ENCODE peak calls at places on chromosomes 2 and 18, in six cellular contexts. C is HCT116, T is IMR-90, S is upper lobe of left lung, X is A549, Q is transverse colon. V is an unnamed sample.

GRCh38 chr2:100988630-100989417 is 13.3 kb upstream of the RPL31 start:
- DNase-seq in C (no peak), T (peak; percentile 43), S (no peak), X (no peak), Q (no peak), V (no peak)

GRCh38 chr2:191607101-191607500 is 70.8 kb upstream of the NABP1 start:
- DNase-seq in C (no peak), T (no peak), S (no peak), X (no peak), Q (no peak), V (no peak)

GRCh38 chr18:68796936-68797690 is 767 bp upstream of the CCDC102B start:
- DNase-seq in C (no peak), T (peak; percentile 83), S (no peak), X (no peak), Q (no peak), V (no peak)

GRCh38 chr2:166643980-166644379 is 149.9 kb upstream of the SCN7A start:
- DNase-seq in C (no peak), T (no peak), S (no peak), X (no peak), Q (no peak), V (no peak)

GRCh38 chr2:207676827-207677354 is 34.5 kb upstream of the CCNYL1 start:
- DNase-seq in C (no peak), T (peak; percentile 91), S (no peak), X (peak; percentile 40), Q (no peak), V (no peak)

GRCh38 chr2:117930775-117931174 is 83.1 kb downstream of the CCDC93 start:
- DNase-seq in C (no peak), T (no peak), S (no peak), X (no peak), Q (no peak), V (no peak)

GRCh38 chr2:66733361-66733760 is 298.4 kb downstream of the MEIS1 start:
- DNase-seq in C (no peak), T (no peak), S (no peak), X (no peak), Q (no peak), V (no peak)

GRCh38 chr2:181311841-181312240 is 145.3 kb upstream of the ITGA4 start:
- DNase-seq in C (no peak), T (no peak), S (no peak), X (no peak), Q (peak; percentile 32), V (no peak)

GRCh38 chr2:190968522-190968921 is 45.4 kb downstream of the STAT1 start:
- DNase-seq in C (no peak), T (no peak), S (no peak), X (no peak), Q (no peak), V (no peak)

GRCh38 chr2:180743412-180743811 is 237.0 kb upstream of the UBE2E3 start:
- DNase-seq in C (no peak), T (no peak), S (no peak), X (no peak), Q (no peak), V (no peak)

GRCh38 chr2:55224761-55225261 is 7.3 kb downstream of the CLHC1 start:
- DNase-seq in C (no peak), T (no peak), S (no peak), X (no peak), Q (no peak), V (peak; percentile 23)

GRCh38 chr2:138948070-138948539 is 167.9 kb upstream of the NXPH2 start:
- DNase-seq in C (peak; percentile 97), T (peak; percentile 33), S (no peak), X (no peak), Q (no peak), V (no peak)

GRCh38 chr2:120474486-120474885 is 128.6 kb downstream of the INHBB start:
- DNase-seq in C (no peak), T (no peak), S (no peak), X (no peak), Q (no peak), V (no peak)

GRCh38 chr2:149561309-149561926 is 26.2 kb downstream of the MMADHC start:
- DNase-seq in C (no peak), T (peak; percentile 30), S (no peak), X (no peak), Q (no peak), V (peak; percentile 30)

GRCh38 chr2:124283090-124283489 is 258.0 kb downstream of the CNTNAP5 start:
- DNase-seq in C (no peak), T (no peak), S (no peak), X (no peak), Q (no peak), V (no peak)

GRCh38 chr2:181916726-181917377 is 25.3 kb downstream of the ITPRID2 start:
- DNase-seq in C (no peak), T (peak; percentile 69), S (no peak), X (no peak), Q (no peak), V (no peak)

GRCh38 chr2:157411624-157412336 is 32.1 kb downstream of the CYTIP start:
- DNase-seq in C (no peak), T (no peak), S (no peak), X (no peak), Q (no peak), V (no peak)

GRCh38 chr2:157415632-157416101 is 28.2 kb downstream of the CYTIP start:
- DNase-seq in C (no peak), T (no peak), S (no peak), X (no peak), Q (no peak), V (no peak)

GRCh38 chr2:157414050-157414449 is 29.8 kb downstream of the CYTIP start:
- DNase-seq in C (no peak), T (no peak), S (no peak), X (no peak), Q (no peak), V (no peak)

GRCh38 chr2:157418215-157418614 is 25.7 kb downstream of the CYTIP start:
- DNase-seq in C (no peak), T (no peak), S (no peak), X (no peak), Q (no peak), V (no peak)

GRCh38 chr2:157413342-157414035 is 30.4 kb downstream of the CYTIP start:
- DNase-seq in C (no peak), T (no peak), S (no peak), X (no peak), Q (no peak), V (no peak)
- TF ChIP-seq POLR2A in C (no peak), T (no peak), S (no peak), X (no peak), Q (peak; percentile 40), V (no peak)

GRCh38 chr2:178526256-178526655 is 46.0 kb downstream of the PLEKHA3 start:
- DNase-seq in C (no peak), T (no peak), S (no peak), X (no peak), Q (no peak), V (no peak)

GRCh38 chr2:178527592-178527991 is 47.3 kb downstream of the PLEKHA3 start:
- DNase-seq in C (no peak), T (no peak), S (no peak), X (no peak), Q (no peak), V (no peak)

GRCh38 chr2:178523596-178524134 is 43.4 kb downstream of the PLEKHA3 start:
- DNase-seq in C (no peak), T (peak; percentile 7), S (no peak), X (peak; percentile 3), Q (no peak), V (no peak)

GRCh38 chr2:178521304-178522150 is 41.3 kb downstream of the PLEKHA3 start:
- DNase-seq in C (no peak), T (no peak), S (no peak), X (no peak), Q (no peak), V (no peak)

GRCh38 chr2:178522950-178523595 is 42.8 kb downstream of the PLEKHA3 start:
- DNase-seq in C (peak; percentile 57), T (peak; percentile 79), S (peak; percentile 90), X (peak; percentile 68), Q (peak; percentile 80), V (peak; percentile 83)
- TF ChIP-seq POLR2A in C (peak; percentile 55), T (peak; percentile 63), S (no peak), X (peak; percentile 86), Q (peak; percentile 46), V (no peak)

DNA sequence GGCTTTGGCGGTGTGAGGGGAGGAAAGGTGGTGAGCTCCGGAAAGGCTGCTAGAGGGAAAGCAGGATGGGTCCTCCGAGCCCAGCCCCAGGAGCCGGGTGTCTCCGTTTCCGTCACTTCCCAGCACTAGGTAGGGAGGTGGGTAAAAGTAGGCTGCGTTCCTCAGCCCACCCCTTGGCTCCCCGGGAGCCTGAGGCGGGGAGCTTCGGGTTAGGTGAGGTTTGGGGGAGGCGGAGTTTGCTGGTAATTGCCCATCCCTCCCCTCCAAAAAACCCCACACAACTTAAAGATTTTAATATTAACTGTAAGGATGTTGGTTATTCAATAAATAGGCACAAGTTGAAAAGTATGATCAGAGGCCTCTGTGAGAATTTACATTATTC is 552 bp upstream of the ATF2 start:
- DNase-seq in C (no peak), T (no peak), S (no peak), X (no peak), Q (no peak), V (no peak)
- TF ChIP-seq POLR2A in C (no peak), T (no peak), S (peak; percentile 38), X (peak; percentile 65), Q (no peak), V (peak; percentile 86)

GRCh38 chr18:76373297-76373696 is 121.7 kb downstream of the ZNF516 start:
- DNase-seq in C (no peak), T (no peak), S (no peak), X (no peak), Q (no peak), V (no peak)
- TF ChIP-seq POLR2A in C (no peak), T (no peak), S (no peak), X (no peak), Q (no peak), V (no peak)

GRCh38 chr2:96665083-96665569 is 22.6 kb downstream of the FER1L5 start:
- DNase-seq in C (peak; percentile 15), T (peak; percentile 99), S (peak; percentile 68), X (peak; percentile 69), Q (no peak), V (peak; percentile 40)
- TF ChIP-seq POLR2A in C (no peak), T (no peak), S (no peak), X (no peak), Q (no peak), V (no peak)

DNA sequence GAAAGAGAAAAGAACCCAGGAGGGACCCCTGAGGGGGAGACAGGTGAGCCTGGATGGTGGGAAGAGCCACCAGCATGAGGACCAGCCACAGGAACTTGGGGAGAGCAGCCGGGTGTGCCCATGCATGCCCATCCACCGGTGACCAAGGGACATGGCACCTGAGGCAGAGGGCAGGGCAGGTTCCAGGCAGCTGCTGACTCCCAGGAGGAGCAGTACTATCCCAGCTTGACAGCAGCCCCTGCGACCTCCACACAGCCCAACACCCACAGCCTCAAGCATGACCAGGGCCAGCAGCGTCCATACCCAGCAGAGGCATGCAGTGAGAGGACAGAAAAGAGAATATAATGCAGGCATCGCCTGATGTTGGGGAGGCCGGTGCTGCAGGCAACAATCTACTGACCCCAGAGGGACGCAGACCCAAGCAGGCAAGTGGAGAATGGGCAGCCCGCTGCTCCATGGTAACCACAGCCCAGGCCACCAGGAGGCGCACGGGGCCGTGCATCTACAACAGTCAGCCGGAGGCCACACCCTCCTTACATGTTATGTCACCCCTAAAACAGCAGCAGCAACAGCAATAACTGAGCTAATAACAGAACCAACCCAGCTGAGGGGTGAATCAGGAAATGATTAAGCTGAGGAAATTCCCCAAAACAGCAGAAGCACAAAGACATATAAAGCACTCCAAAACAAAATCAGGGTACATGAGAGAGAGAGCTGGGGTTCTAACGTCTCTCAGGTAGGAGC is 44.1 kb downstream of the ANKMY1 start:
- DNase-seq in C (peak; percentile 29), T (peak; percentile 88), S (peak; percentile 93), X (peak; percentile 68), Q (peak; percentile 82), V (peak; percentile 76)
- TF ChIP-seq POLR2A in C (no peak), T (peak; percentile 32), S (no peak), X (no peak), Q (no peak), V (no peak)